ENCODE peak calls at places on chromosomes 3 and 15, in nine cellular contexts. V is nephron progenitor cell; F is psoas muscle; Q is GM20000; T is kidney; G is progenitor cell of endocrine pancreas; C is CD8-positive, alpha-beta T cell; D is GM12864; U is cardiac fibroblast. O is an unnamed sample.

GRCh38 chr15:80580107-80580506 is 115.0 kb upstream of the ABHD17C start:
- DNase-seq in V (no peak), F (no peak), Q (no peak), T (peak), G (no peak), C (no peak), D (no peak), U (peak), O (peak)

GRCh38 chr3:158696618-158697017 is 24.2 kb upstream of the LXN start:
- DNase-seq in V (no peak), F (no peak), Q (no peak), T (no peak), G (no peak), C (no peak), D (no peak), U (peak), O (no peak)

GRCh38 chr15:71752085-71752484 is 58.3 kb upstream of the NR2E3 start:
- DNase-seq in V (no peak), F (no peak), Q (no peak), T (no peak), G (no peak), C (no peak), D (no peak), U (no peak), O (no peak)

GRCh38 chr3:138174421-138175122 is at the start of gene DBR1:
- DNase-seq in V (peak), F (peak), Q (peak), T (peak), G (peak), C (peak), D (peak), U (peak), O (peak)

GRCh38 chr15:89654847-89655805 is at the start of gene KIF7:
- DNase-seq in V (peak), F (no peak), Q (peak), T (no peak), G (peak), C (no peak), D (no peak), U (peak), O (no peak)

GRCh38 chr3:140842984-140843649 is 98.5 kb upstream of the SLC25A36 start:
- DNase-seq in V (peak), F (no peak), Q (peak), T (no peak), G (no peak), C (no peak), D (peak), U (no peak), O (no peak)

GRCh38 chr15:90845201-90845949 is 23.0 kb upstream of the FURIN start:
- DNase-seq in V (no peak), F (no peak), Q (peak), T (no peak), G (no peak), C (no peak), D (peak), U (peak), O (peak)

GRCh38 chr3:133775309-133775708 is 29.1 kb downstream of the TF start:
- DNase-seq in V (no peak), F (no peak), Q (no peak), T (no peak), G (no peak), C (no peak), D (no peak), U (no peak), O (no peak)

GRCh38 chr3:71069797-71070196 is 513.7 kb downstream of the FOXP1 start:
- DNase-seq in V (peak), F (peak), Q (peak), T (no peak), G (no peak), C (peak), D (no peak), U (peak), O (no peak)

GRCh38 chr3:135007622-135008021 is 212.6 kb downstream of the EPHB1 start:
- DNase-seq in V (no peak), F (no peak), Q (no peak), T (no peak), G (no peak), C (no peak), D (no peak), U (no peak), O (no peak)

GRCh38 chr3:4562595-4562994 is 69.4 kb downstream of the ITPR1 start:
- DNase-seq in V (no peak), F (no peak), Q (no peak), T (no peak), G (no peak), C (no peak), D (no peak), U (no peak), O (no peak)

GRCh38 chr3:164814106-164814505 is 264.2 kb downstream of the SI start:
- DNase-seq in V (no peak), F (no peak), Q (no peak), T (peak), G (no peak), C (no peak), D (no peak), U (no peak), O (no peak)

GRCh38 chr3:126509565-126510322 is 7.8 kb downstream of the UROC1 start:
- DNase-seq in V (no peak), F (peak), Q (no peak), T (peak), G (no peak), C (no peak), D (no peak), U (no peak), O (no peak)

GRCh38 chr3:30454636-30455035 is 151.8 kb upstream of the TGFBR2 start:
- DNase-seq in V (no peak), F (peak), Q (no peak), T (no peak), G (no peak), C (no peak), D (no peak), U (no peak), O (no peak)

GRCh38 chr3:37243811-37244748 is 69.7 kb upstream of the LRRFIP2 start:
- DNase-seq in V (peak), F (peak), Q (peak), T (peak), G (peak), C (peak), D (no peak), U (peak), O (peak)

GRCh38 chr3:36890261-36890660 is 54.6 kb downstream of the TRANK1 start:
- DNase-seq in V (no peak), F (no peak), Q (no peak), T (no peak), G (no peak), C (no peak), D (no peak), U (no peak), O (no peak)

GRCh38 chr15:60035344-60035743 is 31.2 kb downstream of the FOXB1 start:
- DNase-seq in V (no peak), F (no peak), Q (no peak), T (no peak), G (no peak), C (no peak), D (no peak), U (no peak), O (no peak)

GRCh38 chr3:172787019-172787418 is 36.5 kb downstream of the ECT2 start:
- DNase-seq in V (no peak), F (no peak), Q (no peak), T (no peak), G (no peak), C (no peak), D (no peak), U (no peak), O (no peak)

GRCh38 chr15:94524565-94524964 is 293.2 kb downstream of the MCTP2 start:
- DNase-seq in V (no peak), F (no peak), Q (no peak), T (no peak), G (no peak), C (no peak), D (no peak), U (no peak), O (no peak)

GRCh38 chr3:24470277-24470676 is 24.4 kb downstream of the THRB start:
- DNase-seq in V (no peak), F (no peak), Q (no peak), T (no peak), G (no peak), C (no peak), D (no peak), U (no peak), O (no peak)

GRCh38 chr15:63420333-63420741 is 38.7 kb upstream of the CA12 start:
- DNase-seq in V (no peak), F (no peak), Q (no peak), T (no peak), G (no peak), C (no peak), D (no peak), U (peak), O (no peak)

GRCh38 chr3:24494616-24495333 is at the start of gene THRB:
- DNase-seq in V (peak), F (peak), Q (peak), T (peak), G (peak), C (no peak), D (no peak), U (peak), O (no peak)

GRCh38 chr3:25453521-25454410 is 25.7 kb downstream of the RARB start:
- DNase-seq in V (no peak), F (no peak), Q (no peak), T (no peak), G (no peak), C (no peak), D (no peak), U (peak), O (peak)

GRCh38 chr15:27165590-27165989 is 194.6 kb downstream of the GABRG3 start:
- DNase-seq in V (no peak), F (no peak), Q (no peak), T (no peak), G (no peak), C (no peak), D (no peak), U (no peak), O (no peak)

GRCh38 chr3:132245547-132245946 is 71.7 kb upstream of the ACP3 start:
- DNase-seq in V (no peak), F (no peak), Q (no peak), T (no peak), G (no peak), C (no peak), D (no peak), U (peak), O (no peak)

GRCh38 chr3:44055951-44056350 is 185.7 kb upstream of the TOPAZ1 start:
- DNase-seq in V (no peak), F (no peak), Q (no peak), T (no peak), G (no peak), C (no peak), D (no peak), U (no peak), O (peak)

GRCh38 chr3:124796477-124796876 is 66.2 kb downstream of the UMPS start:
- DNase-seq in V (no peak), F (no peak), Q (no peak), T (no peak), G (no peak), C (no peak), D (no peak), U (no peak), O (no peak)

DNA sequence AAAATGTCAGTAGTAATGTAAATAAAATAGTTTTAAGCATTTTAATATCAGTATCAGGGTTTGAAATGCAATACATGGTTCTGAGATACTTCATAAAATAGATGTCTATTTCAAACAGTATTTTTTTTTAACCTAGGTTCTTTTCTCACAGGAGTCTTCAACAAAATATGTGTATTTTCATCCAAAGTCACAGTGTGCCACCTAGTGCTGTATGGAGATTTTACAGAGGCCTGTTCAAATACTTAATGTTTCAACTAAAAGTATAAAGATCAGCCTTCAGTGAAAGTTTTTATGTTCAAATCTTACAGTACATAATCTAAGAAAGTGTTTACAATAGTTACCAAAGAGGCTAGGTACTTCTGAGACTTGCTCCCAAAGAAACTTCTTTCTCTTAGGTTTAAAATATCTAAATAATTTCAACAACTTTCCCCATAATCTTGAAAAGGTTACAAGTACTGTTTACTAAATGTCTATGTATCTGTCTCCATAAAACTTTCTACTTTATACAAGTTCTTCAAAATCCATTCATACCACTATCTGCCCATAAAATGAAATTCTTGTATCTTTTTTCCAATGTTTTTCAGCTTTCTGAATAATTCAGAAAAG is 38.3 kb downstream of the SCAPER start:
- DNase-seq in V (no peak), F (no peak), Q (peak), T (no peak), G (no peak), C (no peak), D (no peak), U (peak), O (peak)
- TF ChIP-seq CTCF in V (peak), F (peak), Q (peak), T (peak), G (peak), C (peak), D (peak), U (peak), O (peak)

DNA sequence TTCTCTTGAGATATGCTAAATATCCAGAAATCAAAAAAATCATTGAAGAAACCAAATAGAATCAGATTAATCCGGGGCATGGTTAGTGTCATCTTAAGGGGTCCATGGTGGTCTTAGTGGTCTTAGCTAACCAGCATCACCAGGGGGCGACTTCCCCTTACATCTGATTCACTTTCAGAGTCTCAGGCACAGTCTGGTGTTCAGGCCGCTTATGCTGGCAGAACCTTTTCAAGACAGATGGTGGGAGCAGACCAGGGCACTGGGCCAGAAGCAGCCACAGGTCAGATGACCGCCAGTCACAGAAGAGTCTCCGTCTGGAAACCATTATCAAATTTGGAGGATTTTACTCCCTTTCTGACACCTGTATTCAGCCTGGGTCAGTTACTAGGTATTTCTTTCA is 365.7 kb downstream of the GBE1 start:
- DNase-seq in V (peak), F (no peak), Q (no peak), T (no peak), G (no peak), C (no peak), D (no peak), U (no peak), O (no peak)
- TF ChIP-seq CTCF in V (peak), F (no peak), Q (no peak), T (no peak), G (peak), C (no peak), D (no peak), U (no peak), O (no peak)

DNA sequence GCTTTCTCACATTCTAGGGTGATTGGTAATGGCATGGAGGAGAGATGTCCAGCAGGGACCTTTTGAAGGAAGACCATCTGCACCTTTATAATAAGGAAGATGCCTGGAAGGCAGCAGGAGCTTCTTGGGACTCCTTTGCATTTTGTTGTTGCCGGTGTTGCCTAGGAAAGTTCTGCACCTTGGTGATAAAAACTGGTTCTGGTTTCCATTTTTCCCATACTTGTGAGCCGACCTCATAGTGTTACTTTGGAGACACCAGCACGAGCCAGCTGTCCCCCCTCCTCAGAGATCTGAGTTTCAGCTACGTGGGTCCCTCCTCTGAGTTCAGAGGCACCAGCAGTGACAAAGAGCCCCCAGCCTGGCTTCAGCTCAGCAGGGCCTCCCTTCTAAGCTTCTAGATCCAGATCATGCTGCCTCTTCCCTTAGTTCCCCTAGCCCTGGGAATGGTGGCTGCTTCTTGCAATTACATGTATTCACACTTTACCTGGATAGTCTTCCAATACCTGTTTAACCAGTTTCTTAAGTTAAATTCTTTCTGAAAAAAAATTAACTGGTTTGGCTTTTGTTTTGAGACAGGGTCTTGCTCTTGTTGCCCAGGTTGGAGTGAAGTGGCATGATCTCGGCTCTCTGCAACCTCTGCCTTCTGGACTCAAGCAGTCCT is 18.0 kb upstream of the FSTL1 start:
- DNase-seq in V (no peak), F (no peak), Q (no peak), T (no peak), G (no peak), C (no peak), D (no peak), U (no peak), O (no peak)
- TF ChIP-seq CTCF in V (no peak), F (no peak), Q (no peak), T (no peak), G (no peak), C (no peak), D (no peak), U (no peak), O (no peak)

GRCh38 chr3:156413293-156413912 is 141.5 kb downstream of the SSR3 start:
- DNase-seq in V (no peak), F (no peak), Q (no peak), T (no peak), G (no peak), C (no peak), D (no peak), U (peak), O (no peak)
- TF ChIP-seq CTCF in V (no peak), F (no peak), Q (no peak), T (no peak), G (no peak), C (no peak), D (no peak), U (no peak), O (no peak)

O was measured in BJ.